ENCODE peak calls at places on chromosome 21, in six cellular contexts. One of them, this sample, is unnamed.

GRCh38 chr21:42188663-42189062 is 30.3 kb upstream of the ABCG1 start:
- DNase-seq in hepatocyte: no peak
- DNase-seq in AG08396: no peak
- DNase-seq in retina: no peak
- DNase-seq in fibroblast of the aortic adventitia: no peak
- DNase-seq in activated naive CD8-positive, alpha-beta T cell treated with anti-CD3 and anti-CD28 coated beads for 36 hours: no peak
- DNase-seq in this sample: no peak

GRCh38 chr21:42159560-42160110 is 59.3 kb upstream of the ABCG1 start:
- DNase-seq in AG08396: no peak
- DNase-seq in fibroblast of the aortic adventitia: no peak
- DNase-seq in hepatocyte: no peak
- DNase-seq in retina: no peak
- DNase-seq in activated naive CD8-positive, alpha-beta T cell treated with anti-CD3 and anti-CD28 coated beads for 36 hours: no peak
- DNase-seq in this sample: no peak

GRCh38 chr21:42160111-42160949 is 58.6 kb upstream of the ABCG1 start:
- DNase-seq in fibroblast of the aortic adventitia: no peak
- DNase-seq in hepatocyte: no peak
- DNase-seq in activated naive CD8-positive, alpha-beta T cell treated with anti-CD3 and anti-CD28 coated beads for 36 hours: no peak
- DNase-seq in retina: no peak
- DNase-seq in AG08396: no peak
- DNase-seq in this sample: no peak

GRCh38 chr21:33892853-33893252 is 22.8 kb downstream of the ATP5PO start:
- DNase-seq in AG08396: no peak
- DNase-seq in hepatocyte: no peak
- DNase-seq in retina: no peak
- DNase-seq in activated naive CD8-positive, alpha-beta T cell treated with anti-CD3 and anti-CD28 coated beads for 36 hours: no peak
- DNase-seq in fibroblast of the aortic adventitia: no peak
- DNase-seq in this sample: no peak

GRCh38 chr21:28937737-28938136 is 54.9 kb downstream of the LTN1 start:
- DNase-seq in fibroblast of the aortic adventitia: no peak
- DNase-seq in AG08396: no peak
- DNase-seq in hepatocyte: no peak
- DNase-seq in retina: no peak
- DNase-seq in activated naive CD8-positive, alpha-beta T cell treated with anti-CD3 and anti-CD28 coated beads for 36 hours: no peak
- DNase-seq in this sample: no peak

GRCh38 chr21:37792046-37792445 is 124.2 kb downstream of the KCNJ6 start:
- DNase-seq in hepatocyte: no peak
- DNase-seq in fibroblast of the aortic adventitia: peak
- DNase-seq in AG08396: no peak
- DNase-seq in activated naive CD8-positive, alpha-beta T cell treated with anti-CD3 and anti-CD28 coated beads for 36 hours: no peak
- DNase-seq in retina: no peak
- DNase-seq in this sample: no peak

GRCh38 chr21:39173999-39174398 is 9.3 kb downstream of the PSMG1 start:
- DNase-seq in activated naive CD8-positive, alpha-beta T cell treated with anti-CD3 and anti-CD28 coated beads for 36 hours: no peak
- DNase-seq in AG08396: no peak
- DNase-seq in fibroblast of the aortic adventitia: no peak
- DNase-seq in retina: no peak
- DNase-seq in hepatocyte: no peak
- DNase-seq in this sample: no peak

GRCh38 chr21:37338671-37339526 is 27.7 kb upstream of the DYRK1A start:
- DNase-seq in retina: no peak
- DNase-seq in activated naive CD8-positive, alpha-beta T cell treated with anti-CD3 and anti-CD28 coated beads for 36 hours: no peak
- DNase-seq in AG08396: peak
- DNase-seq in fibroblast of the aortic adventitia: peak
- DNase-seq in hepatocyte: peak
- DNase-seq in this sample: peak

GRCh38 chr21:20946701-20947100 is 51.5 kb upstream of the NCAM2 start:
- DNase-seq in retina: no peak
- DNase-seq in fibroblast of the aortic adventitia: no peak
- DNase-seq in activated naive CD8-positive, alpha-beta T cell treated with anti-CD3 and anti-CD28 coated beads for 36 hours: no peak
- DNase-seq in hepatocyte: no peak
- DNase-seq in AG08396: no peak
- DNase-seq in this sample: no peak

GRCh38 chr21:33229099-33229775 is 501 bp upstream of the IFNAR2 start:
- DNase-seq in hepatocyte: no peak
- DNase-seq in retina: no peak
- DNase-seq in fibroblast of the aortic adventitia: no peak
- DNase-seq in activated naive CD8-positive, alpha-beta T cell treated with anti-CD3 and anti-CD28 coated beads for 36 hours: no peak
- DNase-seq in AG08396: no peak
- DNase-seq in this sample: no peak

GRCh38 chr21:16280731-16281130 is 550.9 kb downstream of the USP25 start:
- DNase-seq in AG08396: no peak
- DNase-seq in hepatocyte: no peak
- DNase-seq in retina: no peak
- DNase-seq in fibroblast of the aortic adventitia: no peak
- DNase-seq in activated naive CD8-positive, alpha-beta T cell treated with anti-CD3 and anti-CD28 coated beads for 36 hours: no peak
- DNase-seq in this sample: no peak